ENCODE peak calls at places on chromosomes 3 and 15, in eight cellular contexts. U is cardiac muscle cell; K is IMR-90; B is astrocyte; J is ovary; G is CD4-positive, alpha-beta T cell; F is neural progenitor cell; C is heart left ventricle. N is an unnamed sample.

GRCh38 chr3:14335774-14336413 is 66.5 kb upstream of the SLC6A6 start:
- DNase-seq in U (no peak), K (no peak), B (no peak), J (no peak), G (no peak), F (peak), C (no peak), N (no peak)

GRCh38 chr3:55668359-55668758 is 181.3 kb upstream of the WNT5A start:
- DNase-seq in U (no peak), K (peak), B (peak), J (no peak), G (no peak), F (no peak), C (no peak), N (no peak)

GRCh38 chr15:66785637-66786036 is 83.6 kb downstream of the SMAD6 start:
- DNase-seq in U (peak), K (peak), B (peak), J (no peak), G (no peak), F (no peak), C (no peak), N (no peak)

GRCh38 chr3:66800941-66801545 is 197.1 kb upstream of the KBTBD8 start:
- DNase-seq in U (no peak), K (peak), B (peak), J (no peak), G (no peak), F (no peak), C (no peak), N (no peak)

GRCh38 chr3:114584734-114585371 is 291.0 kb downstream of the TIGIT start:
- DNase-seq in U (peak), K (no peak), B (no peak), J (peak), G (no peak), F (no peak), C (no peak), N (no peak)

GRCh38 chr3:190225186-190225692 is 97.0 kb downstream of the CLDN1 start:
- DNase-seq in U (peak), K (peak), B (peak), J (no peak), G (no peak), F (peak), C (no peak), N (no peak)

GRCh38 chr3:160999268-160999667 is 105.9 kb downstream of the B3GALNT1 start:
- DNase-seq in U (no peak), K (no peak), B (peak), J (no peak), G (no peak), F (no peak), C (no peak), N (no peak)

GRCh38 chr3:66442254-66443249 is 58.3 kb downstream of the LRIG1 start:
- DNase-seq in U (peak), K (peak), B (peak), J (peak), G (no peak), F (peak), C (peak), N (no peak)

GRCh38 chr3:57852896-57853295 is 96.8 kb downstream of the SLMAP start:
- DNase-seq in U (peak), K (peak), B (peak), J (no peak), G (no peak), F (no peak), C (no peak), N (no peak)

DNA sequence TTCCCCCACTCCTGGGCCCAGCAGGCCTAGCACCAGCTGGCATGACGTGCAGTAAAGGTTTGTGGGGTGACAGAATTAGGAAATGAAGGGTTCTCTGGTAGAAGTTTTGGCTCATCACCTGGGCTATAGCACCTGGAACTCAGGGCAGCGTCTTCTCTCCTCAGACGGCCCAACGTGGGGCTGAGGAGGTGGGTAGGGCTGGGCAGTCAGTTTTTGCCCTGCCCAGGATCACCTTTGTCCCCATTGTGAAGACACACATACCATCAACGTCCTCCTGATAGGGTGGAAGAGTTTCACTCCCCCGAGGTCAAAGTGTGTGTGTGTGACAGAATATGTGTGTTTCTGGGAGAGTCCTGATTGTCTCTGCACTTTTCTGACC is 12.1 kb downstream of the KBTBD13 start:
- DNase-seq in U (no peak), K (no peak), B (no peak), J (no peak), G (no peak), F (no peak), C (no peak), N (no peak)
- H3K27ac ChIP-seq in U (peak), K (no peak), B (no peak), J (peak), G (no peak), F (no peak), C (peak), N (no peak)

GRCh38 chr3:53195066-53195450 is 34.0 kb downstream of the PRKCD start:
- DNase-seq in U (no peak), K (no peak), B (no peak), J (no peak), G (no peak), F (no peak), C (no peak), N (no peak)
- H3K27ac ChIP-seq in U (no peak), K (no peak), B (no peak), J (no peak), G (no peak), F (no peak), C (no peak), N (no peak)

GRCh38 chr3:33071181-33071580 is 25.8 kb downstream of the GLB1 start:
- DNase-seq in U (no peak), K (no peak), B (no peak), J (no peak), G (no peak), F (no peak), C (no peak), N (no peak)
- H3K27ac ChIP-seq in U (peak), K (no peak), B (no peak), J (no peak), G (no peak), F (no peak), C (no peak), N (no peak)

DNA sequence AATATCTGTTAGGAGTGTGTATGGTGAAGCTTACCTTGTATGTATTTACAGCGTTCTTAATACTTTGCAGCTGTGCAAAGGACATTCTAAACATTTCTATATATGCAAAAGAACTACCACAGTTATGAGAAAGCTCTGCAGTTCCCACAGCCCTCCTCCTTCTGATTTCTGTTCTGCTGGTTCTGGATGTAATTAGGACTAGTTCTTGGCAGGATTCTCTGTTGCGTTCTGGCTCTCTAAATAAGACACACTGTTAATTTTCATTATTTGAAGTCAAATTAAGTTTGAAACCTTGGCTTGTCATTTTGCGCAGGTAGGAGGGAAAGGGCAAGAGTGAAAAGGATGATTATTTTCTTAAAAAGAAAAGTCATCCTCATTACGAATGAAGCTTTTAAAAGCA is 76.4 kb downstream of the FNDC3B start:
- DNase-seq in U (no peak), K (no peak), B (no peak), J (no peak), G (no peak), F (no peak), C (no peak), N (no peak)
- H3K27ac ChIP-seq in U (peak), K (no peak), B (no peak), J (no peak), G (no peak), F (no peak), C (no peak), N (no peak)

GRCh38 chr3:110969229-110970211 is 102.1 kb upstream of the NECTIN3 start:
- DNase-seq in U (no peak), K (no peak), B (no peak), J (no peak), G (no peak), F (peak), C (no peak), N (no peak)

GRCh38 chr3:110973263-110973895 is 98.2 kb upstream of the NECTIN3 start:
- DNase-seq in U (no peak), K (no peak), B (no peak), J (no peak), G (no peak), F (no peak), C (no peak), N (no peak)

GRCh38 chr3:110968076-110968475 is 103.5 kb upstream of the NECTIN3 start:
- DNase-seq in U (no peak), K (no peak), B (no peak), J (no peak), G (no peak), F (no peak), C (no peak), N (no peak)

GRCh38 chr3:110974902-110975301 is 96.7 kb upstream of the NECTIN3 start:
- DNase-seq in U (peak), K (no peak), B (no peak), J (no peak), G (no peak), F (no peak), C (no peak), N (no peak)

DNA sequence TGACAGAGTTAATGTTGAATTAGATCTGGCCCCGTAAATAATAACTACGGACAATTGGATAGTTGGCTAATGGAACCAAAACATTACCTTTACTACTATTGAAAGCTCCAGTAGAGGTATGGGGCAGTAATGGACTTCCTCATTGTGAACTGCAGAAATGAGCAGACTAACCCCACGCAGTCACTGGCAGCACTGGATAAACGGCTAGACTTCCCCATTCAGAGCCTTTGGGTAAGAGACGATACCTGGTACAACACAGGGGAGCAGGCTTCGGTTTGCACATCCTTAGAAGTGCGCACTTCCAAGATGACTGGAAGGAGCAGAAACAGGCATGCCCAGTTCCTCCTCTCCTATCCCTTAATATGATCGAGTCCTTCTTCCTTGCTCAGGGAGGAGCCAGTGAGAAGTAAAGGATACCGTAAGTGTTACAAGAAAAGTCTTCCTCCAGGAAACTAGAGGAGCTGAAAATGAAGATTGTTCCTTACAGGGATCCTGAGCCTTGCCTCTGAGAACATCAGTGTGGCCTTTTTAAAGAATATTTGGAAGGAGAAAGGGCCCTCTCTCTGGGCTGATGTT is 100.5 kb upstream of the NECTIN3 start:
- DNase-seq in U (no peak), K (no peak), B (no peak), J (no peak), G (no peak), F (peak), C (no peak), N (no peak)
- H3K27ac ChIP-seq in U (no peak), K (no peak), B (no peak), J (no peak), G (no peak), F (no peak), C (no peak), N (no peak)